ENCODE peak calls at places on chromosomes 4 and X, in five cellular contexts. X is A549, V is Peyer's patch, O is fibroblast of lung, S is neural progenitor cell. K is an unnamed sample.

GRCh38 chrX:56813318-56813837 is 84.3 kb downstream of the NBDY start:
- DNase-seq in O (peak), X (no peak), V (no peak), S (no peak), K (no peak)

GRCh38 chrX:29687687-29688086 is 527.7 kb upstream of the MAGEB2 start:
- DNase-seq in X (peak), O (peak), V (no peak), S (no peak), K (no peak)

GRCh38 chr4:158538176-158538575 is 16.5 kb downstream of the RXFP1 start:
- DNase-seq in O (peak), S (no peak), X (no peak), V (no peak), K (no peak)

GRCh38 chr4:3201718-3202702 is 46.9 kb upstream of the MSANTD1 start:
- DNase-seq in V (peak), X (no peak), O (peak), S (no peak), K (no peak)

GRCh38 chr4:89681219-89681618 is 155.7 kb downstream of the SNCA start:
- DNase-seq in S (peak), O (no peak), V (no peak), X (no peak), K (peak)

GRCh38 chr4:168551945-168552695 is 55.3 kb downstream of the PALLD start:
- DNase-seq in V (no peak), S (peak), X (peak), O (no peak), K (no peak)

GRCh38 chr4:183161630-183162029 is 62.6 kb downstream of the WWC2 start:
- DNase-seq in V (no peak), O (no peak), X (no peak), S (no peak), K (no peak)

GRCh38 chr4:13616597-13616996 is 10.9 kb downstream of the BOD1L1 start:
- DNase-seq in X (no peak), V (no peak), O (no peak), S (no peak), K (no peak)

GRCh38 chr4:55675196-55675793 is 39.2 kb upstream of the NMU start:
- DNase-seq in O (no peak), V (no peak), S (peak), X (no peak), K (no peak)

GRCh38 chr4:103054030-103054429 is 22.5 kb downstream of the SLC9B2 start:
- DNase-seq in V (no peak), S (no peak), X (no peak), O (no peak), K (no peak)

GRCh38 chr4:1369484-1370079 is 22.6 kb downstream of the UVSSA start:
- DNase-seq in V (no peak), O (no peak), S (no peak), X (no peak), K (no peak)

GRCh38 chr4:24470681-24471622 is 113.4 kb downstream of the DHX15 start:
- DNase-seq in S (peak), O (peak), V (no peak), X (peak), K (no peak)

GRCh38 chrX:103699243-103699642 is 11.5 kb upstream of the TMEM31 start:
- DNase-seq in O (no peak), S (no peak), V (no peak), X (no peak), K (no peak)

GRCh38 chrX:108396986-108397385 is 41.2 kb downstream of the COL4A6 start:
- DNase-seq in O (no peak), V (no peak), X (no peak), S (no peak), K (no peak)

GRCh38 chr4:182367153-182367552 is 124.0 kb downstream of the TENM3 start:
- DNase-seq in V (no peak), O (peak), S (no peak), X (no peak), K (no peak)

GRCh38 chrX:13764765-13765164 is 30.2 kb downstream of the OFD1 start:
- DNase-seq in S (peak), O (peak), V (no peak), X (peak), K (no peak)

GRCh38 chr4:165540206-165540865 is 161.5 kb downstream of the CPE start:
- DNase-seq in S (no peak), V (no peak), X (no peak), O (no peak), K (no peak)

GRCh38 chrX:150257348-150258175 is 105.6 kb upstream of the MAMLD1 start:
- DNase-seq in O (no peak), X (no peak), S (no peak), V (no peak), K (no peak)

GRCh38 chr4:148353571-148353970 is 88.6 kb downstream of the NR3C2 start:
- DNase-seq in V (no peak), X (no peak), S (no peak), O (no peak), K (no peak)

GRCh38 chr4:121070696-121071639 is 1.4 kb downstream of the NDNF start:
- DNase-seq in O (peak), X (peak), S (peak), V (peak), K (no peak)

GRCh38 chrX:103309860-103310591 is 764 bp downstream of the BEX2 start:
- DNase-seq in X (no peak), O (no peak), S (peak), V (peak), K (no peak)

GRCh38 chr4:78477276-78477675 is 74.3 kb upstream of the ANXA3 start:
- DNase-seq in X (no peak), V (no peak), S (no peak), O (peak), K (no peak)

GRCh38 chr4:118769152-118769551 is 66.8 kb downstream of the SEC24D start:
- DNase-seq in X (no peak), S (no peak), O (no peak), V (no peak), K (no peak)

GRCh38 chrX:129731228-129731627 is 7.6 kb upstream of the XPNPEP2 start:
- DNase-seq in X (no peak), O (no peak), S (no peak), V (no peak), K (no peak)

GRCh38 chrX:23752740-23753435 is 9.8 kb upstream of the ACOT9 start:
- DNase-seq in O (peak), V (no peak), S (no peak), X (peak), K (no peak)

GRCh38 chrX:68163446-68163845 is 269.8 kb downstream of the OPHN1 start:
- DNase-seq in V (no peak), X (no peak), S (no peak), O (peak), K (no peak)

GRCh38 chr4:184265566-184266351 is 48.1 kb upstream of the ENPP6 start:
- DNase-seq in V (peak), S (no peak), O (peak), X (peak), K (no peak)

GRCh38 chrX:72306851-72307645 is 1.3 kb upstream of the CITED1 start:
- DNase-seq in V (peak), S (peak), X (peak), O (peak), K (no peak)

GRCh38 chrX:72307646-72308051 is 1.9 kb upstream of the CITED1 start:
- DNase-seq in O (no peak), S (peak), V (no peak), X (no peak), K (no peak)

GRCh38 chrX:72309297-72310071 is 3.8 kb upstream of the CITED1 start:
- DNase-seq in O (peak), X (no peak), V (no peak), S (peak), K (no peak)

GRCh38 chrX:72308566-72309296 is 3.0 kb upstream of the CITED1 start:
- DNase-seq in X (peak), O (peak), V (peak), S (peak), K (peak)

GRCh38 chrX:72308209-72308565 is 2.5 kb upstream of the CITED1 start:
- DNase-seq in S (no peak), V (no peak), O (no peak), X (no peak), K (no peak)
- H3K4me3 ChIP-seq in S (peak), V (no peak), O (no peak), X (peak), K (no peak)

DNA sequence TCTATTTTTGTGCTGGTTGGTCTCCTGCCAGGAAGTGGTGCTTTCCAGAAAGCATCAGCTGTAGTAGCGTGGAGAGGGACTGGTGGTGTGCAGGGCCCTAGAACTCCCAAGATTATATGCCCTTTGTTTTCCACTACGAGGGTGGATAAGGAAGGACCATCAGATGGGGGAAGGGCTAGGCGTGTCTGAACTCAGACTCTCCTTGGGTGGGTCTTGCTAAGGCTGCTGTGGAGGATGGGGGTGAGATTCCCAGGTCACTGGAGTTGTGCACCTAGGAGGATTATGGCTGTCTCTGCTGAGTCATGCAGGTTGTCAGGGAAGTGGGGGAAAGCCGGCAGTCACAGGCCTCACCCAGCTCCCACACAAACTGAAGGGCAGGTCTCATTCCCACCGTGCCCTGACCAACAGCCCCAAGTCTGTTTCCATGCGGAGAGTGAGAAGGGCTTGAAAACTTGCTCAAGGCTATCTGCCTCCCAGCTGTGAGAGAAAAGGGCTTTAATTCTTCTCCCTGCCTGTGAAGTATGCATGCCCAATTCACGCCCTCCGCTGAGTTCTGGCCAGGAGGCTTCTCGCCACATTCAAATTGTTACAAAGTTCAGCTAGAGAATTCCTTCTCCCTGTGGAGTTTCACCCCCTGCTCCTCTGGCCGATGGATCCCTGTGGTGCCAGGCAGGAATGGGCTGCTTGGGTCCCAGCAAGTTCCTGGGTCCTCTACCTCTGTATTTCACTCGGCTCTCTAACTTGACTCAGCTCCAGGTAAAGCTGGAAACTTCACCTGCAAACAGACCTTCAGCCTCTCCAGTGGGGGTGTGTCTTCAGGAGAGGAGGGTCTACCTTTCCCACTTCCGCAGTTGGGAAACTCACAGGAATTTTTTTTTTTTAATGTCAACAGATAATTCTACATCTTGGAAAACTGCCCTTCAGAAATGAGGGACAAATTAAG is 7.7 kb upstream of the CSTF2 start:
- DNase-seq in V (peak), X (no peak), O (no peak), S (no peak), K (no peak)
- H3K27ac ChIP-seq in V (no peak), X (no peak), O (no peak), S (no peak), K (no peak)

GRCh38 chrX:44951572-44952067 is 78.6 kb downstream of the KDM6A start:
- DNase-seq in X (no peak), O (no peak), S (no peak), V (no peak), K (no peak)
- H3K4me3 ChIP-seq in X (no peak), O (no peak), S (peak), V (no peak), K (peak)

DNA sequence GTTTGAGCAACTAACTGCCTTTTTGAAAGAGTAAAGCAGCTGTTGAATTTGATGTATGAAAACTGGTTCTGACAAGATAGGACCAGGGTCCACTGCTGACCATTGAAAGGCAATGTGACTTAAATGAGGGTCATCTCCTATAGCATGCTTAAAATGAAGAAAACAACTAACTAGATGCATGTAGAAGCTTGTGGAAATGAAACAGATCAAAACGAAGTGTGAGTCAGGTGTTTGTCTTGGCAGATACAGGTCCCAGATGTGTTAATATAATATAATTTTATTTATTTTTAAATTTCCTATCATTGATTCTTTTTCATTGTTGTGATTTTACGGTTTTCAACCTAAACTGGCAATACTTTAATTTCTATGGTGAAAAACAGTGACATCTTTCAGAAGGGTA is 83.6 kb downstream of the ATOH1 start:
- DNase-seq in O (no peak), X (no peak), V (no peak), S (no peak), K (no peak)
- H3K27ac ChIP-seq in O (no peak), X (no peak), V (no peak), S (no peak), K (no peak)